ENCODE peak calls at places on chromosomes 3 and 15, in five cellular contexts. A is NCI-H1417, T is NCI-H1092, I is HT1080, L is non-pigmented ciliary epithelial cell. B is an unnamed sample.

GRCh38 chr3:78825858-78826215 is 942.0 kb downstream of the ROBO1 start:
- DNase-seq in T (no peak), I (no peak), A (no peak), L (no peak), B (no peak)

GRCh38 chr3:184289426-184289938 is 9.6 kb upstream of the PSMD2 start:
- DNase-seq in I (peak; percentile 75), L (no peak), A (peak; percentile 57), T (peak; percentile 30), B (peak; percentile 32)

GRCh38 chr15:101092186-101092866 is 159.5 kb downstream of the CHSY1 start:
- DNase-seq in A (no peak), T (no peak), L (no peak), I (no peak), B (no peak)

GRCh38 chr3:171809513-171810277 is 588 bp downstream of the PLD1 start:
- DNase-seq in I (peak; percentile 84), L (no peak), T (no peak), A (peak; percentile 54), B (no peak)

GRCh38 chr15:75842722-75843617 is at the start of gene UBE2Q2:
- DNase-seq in A (peak; percentile 53), T (peak; percentile 49), I (peak; percentile 52), L (no peak), B (no peak)

GRCh38 chr15:29942144-29942543 is 119.9 kb upstream of the TJP1 start:
- DNase-seq in T (no peak), A (no peak), I (no peak), L (no peak), B (no peak)

GRCh38 chr15:98451268-98451667 is 197.1 kb upstream of the IGF1R start:
- DNase-seq in I (no peak), L (no peak), A (no peak), T (no peak), B (no peak)

GRCh38 chr15:68055224-68055705 is 1.1 kb downstream of the PIAS1 start:
- DNase-seq in I (peak; percentile 51), T (no peak), A (peak; percentile 25), L (peak; percentile 23), B (no peak)

GRCh38 chr15:72968531-72968922 is 83.7 kb upstream of the NEO1 start:
- DNase-seq in A (peak; percentile 17), T (no peak), I (no peak), L (no peak), B (no peak)